ENCODE peak calls at places on chromosomes 2 and 18, in seven cellular contexts. Y is body of pancreas, A is LNCaP clone FGC, I is neural crest cell, R is GM20000, N is B cell, L is GM13977. H is an unnamed sample.

GRCh38 chr2:174873457-174873856 is 109.2 kb upstream of the CHRNA1 start:
- DNase-seq in Y (no peak), A (no peak), I (no peak), R (no peak), N (no peak), L (no peak), H (no peak)

GRCh38 chr18:71942433-71942832 is 601.7 kb downstream of the CBLN2 start:
- DNase-seq in Y (no peak), A (no peak), I (no peak), R (no peak), N (no peak), L (no peak), H (no peak)

GRCh38 chr2:224171226-224171625 is 132.1 kb upstream of the SERPINE2 start:
- DNase-seq in Y (no peak), A (no peak), I (no peak), R (no peak), N (no peak), L (no peak), H (no peak)

GRCh38 chr2:206217743-206218520 is 56.5 kb upstream of the ZDBF2 start:
- DNase-seq in Y (no peak), A (no peak), I (peak; percentile 4), R (no peak), N (no peak), L (no peak), H (no peak)

GRCh38 chr2:65834062-65834461 is 401.7 kb upstream of the SPRED2 start:
- DNase-seq in Y (no peak), A (no peak), I (no peak), R (no peak), N (no peak), L (no peak), H (no peak)

GRCh38 chr2:37532503-37532902 is 138.9 kb downstream of the CDC42EP3 start:
- DNase-seq in Y (no peak), A (no peak), I (no peak), R (no peak), N (no peak), L (no peak), H (no peak)

GRCh38 chr2:18156002-18156401 is 277.5 kb downstream of the KCNS3 start:
- DNase-seq in Y (no peak), A (no peak), I (no peak), R (no peak), N (no peak), L (no peak), H (no peak)

GRCh38 chr2:150903461-150903860 is 358.2 kb downstream of the RBM43 start:
- DNase-seq in Y (no peak), A (no peak), I (no peak), R (no peak), N (no peak), L (no peak), H (no peak)

GRCh38 chr2:10575566-10576300 is 114.0 kb downstream of the NOL10 start:
- DNase-seq in Y (no peak), A (no peak), I (no peak), R (no peak), N (no peak), L (no peak), H (no peak)

GRCh38 chr2:230907361-230908093 is 17.5 kb downstream of the GPR55 start:
- DNase-seq in Y (no peak), A (no peak), I (no peak), R (no peak), N (no peak), L (no peak), H (no peak)

GRCh38 chr18:64082054-64082453 is 66.8 kb downstream of the LINC00305 start:
- DNase-seq in Y (no peak), A (no peak), I (no peak), R (no peak), N (no peak), L (no peak), H (no peak)

GRCh38 chr18:45103319-45104070 is 422.8 kb downstream of the SETBP1 start:
- DNase-seq in Y (no peak), A (no peak), I (no peak), R (no peak), N (no peak), L (no peak), H (no peak)

GRCh38 chr2:15701326-15701907 is 109.7 kb downstream of the DDX1 start:
- DNase-seq in Y (no peak), A (no peak), I (no peak), R (no peak), N (no peak), L (no peak), H (no peak)

GRCh38 chr2:17056236-17056635 is 390.6 kb upstream of the CYRIA start:
- DNase-seq in Y (no peak), A (no peak), I (no peak), R (no peak), N (no peak), L (no peak), H (no peak)

GRCh38 chr2:17057109-17058017 is 391.7 kb upstream of the CYRIA start:
- DNase-seq in Y (no peak), A (no peak), I (no peak), R (no peak), N (no peak), L (no peak), H (no peak)

GRCh38 chr2:17058772-17059402 is 393.3 kb upstream of the CYRIA start:
- DNase-seq in Y (no peak), A (no peak), I (no peak), R (no peak), N (no peak), L (no peak), H (no peak)

GRCh38 chr2:17059452-17059851 is 393.8 kb upstream of the CYRIA start:
- DNase-seq in Y (no peak), A (no peak), I (no peak), R (no peak), N (no peak), L (no peak), H (no peak)
- TF ChIP-seq CTCF in Y (no peak), A (no peak), I (no peak), R (no peak), N (no peak), L (no peak), H (no peak)

GRCh38 chr2:72137498-72138010 is 10.1 kb downstream of the CYP26B1 start:
- DNase-seq in Y (peak; percentile 49), A (no peak), I (peak; percentile 87), R (peak; percentile 88), N (peak; percentile 80), L (peak; percentile 90), H (peak; percentile 73)
- TF ChIP-seq CTCF in Y (peak; percentile 79), A (peak; percentile 82), I (peak; percentile 92), R (peak; percentile 77), N (peak; percentile 77), L (peak; percentile 99), H (peak; percentile 92)

GRCh38 chr2:20411361-20411894 is 35.4 kb upstream of the RHOB start:
- DNase-seq in Y (peak; percentile 91), A (peak; percentile 42), I (peak; percentile 77), R (peak; percentile 72), N (peak; percentile 65), L (peak; percentile 76), H (peak; percentile 89)
- TF ChIP-seq CTCF in Y (peak; percentile 78), A (peak; percentile 91), I (peak; percentile 78), R (peak; percentile 79), N (peak; percentile 80), L (peak; percentile 88), H (peak; percentile 69)

GRCh38 chr18:3424280-3424890 is 25.6 kb upstream of the TGIF1 start:
- DNase-seq in Y (no peak), A (no peak), I (no peak), R (no peak), N (no peak), L (no peak), H (no peak)
- TF ChIP-seq CTCF in Y (no peak), A (no peak), I (no peak), R (no peak), N (no peak), L (no peak), H (no peak)

DNA sequence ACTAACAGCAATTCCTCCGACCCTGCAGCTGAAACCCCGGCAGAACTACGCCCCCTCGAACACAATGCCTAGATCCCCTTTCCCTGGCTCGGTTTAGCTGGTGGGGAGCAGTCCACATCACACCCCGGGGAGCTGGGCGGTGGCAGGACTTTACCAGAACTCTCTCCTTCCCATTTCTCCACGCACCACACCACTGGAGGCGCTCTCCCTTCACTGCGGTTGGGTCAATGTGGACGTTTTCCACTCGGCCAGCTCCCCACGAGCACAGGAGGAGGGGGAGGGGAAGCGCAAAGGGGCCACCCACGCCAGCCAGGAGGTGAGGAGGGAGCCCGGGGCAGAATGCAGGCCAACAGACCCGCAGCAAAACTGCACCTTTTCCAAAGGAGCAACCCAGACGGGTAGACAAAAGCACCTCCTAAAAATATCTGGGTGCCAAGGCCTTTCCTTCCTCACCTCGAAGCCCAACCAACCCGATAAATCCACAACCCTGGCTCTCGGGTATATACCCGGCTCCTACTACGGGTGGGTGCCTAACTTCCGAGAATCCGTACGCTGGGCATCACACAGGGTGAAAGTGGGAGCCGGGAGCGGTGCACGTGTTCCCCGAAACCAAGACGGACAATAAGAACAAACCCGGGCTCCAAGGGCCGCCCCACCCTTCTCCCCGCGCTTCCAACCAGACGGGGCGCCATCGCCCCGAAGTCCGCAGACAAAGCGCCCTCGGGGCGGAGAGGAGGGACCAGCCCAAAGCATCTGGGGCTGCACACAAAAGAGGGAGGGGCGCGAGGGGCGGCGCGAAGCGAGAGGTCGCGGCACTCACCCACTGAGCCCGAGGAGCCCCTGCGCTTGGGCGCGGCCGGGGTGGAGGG is 1.1 kb downstream of the RTN4 start:
- DNase-seq in Y (peak; percentile 88), A (no peak), I (peak; percentile 62), R (peak; percentile 67), N (peak; percentile 46), L (peak; percentile 66), H (peak; percentile 73)
- TF ChIP-seq CTCF in Y (peak; percentile 34), A (peak; percentile 68), I (peak; percentile 69), R (peak; percentile 49), N (peak; percentile 3), L (peak; percentile 60), H (peak; percentile 3)

DNA sequence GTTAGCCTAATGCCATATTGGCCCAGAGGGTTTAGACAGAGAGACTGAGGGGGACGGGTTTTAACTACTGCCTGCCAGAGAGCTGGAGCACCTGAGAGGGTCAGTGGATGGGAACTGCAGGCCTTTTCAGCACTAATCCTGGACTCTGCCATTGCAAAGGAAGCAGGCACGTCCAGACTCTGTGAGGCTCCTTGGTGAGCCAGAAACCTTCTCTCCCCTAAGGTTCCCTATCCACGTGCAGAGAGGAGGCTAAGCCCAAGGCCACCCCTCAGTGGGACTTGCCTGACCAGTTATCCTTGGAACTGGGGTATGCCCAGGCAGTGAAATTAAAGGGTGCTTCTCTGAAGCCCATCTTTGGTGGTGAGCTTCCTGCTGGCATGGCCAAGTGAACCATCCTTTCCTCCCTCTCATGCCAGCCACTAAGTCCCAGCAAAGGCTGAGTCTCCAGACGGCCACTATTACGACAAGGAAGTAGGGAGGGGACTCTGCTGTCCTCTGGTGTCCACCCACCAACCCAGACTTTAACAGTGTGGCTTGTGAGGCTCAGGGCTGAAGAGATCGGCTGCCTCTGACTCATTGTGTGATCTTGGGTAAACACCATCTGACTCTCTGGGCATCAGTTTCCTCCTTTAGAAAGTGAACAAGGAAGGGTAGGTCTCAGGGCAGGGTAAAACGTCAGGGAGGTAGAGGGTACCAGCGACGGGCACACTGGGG is 3.9 kb upstream of the MLPH start:
- DNase-seq in Y (peak; percentile 81), A (no peak), I (no peak), R (no peak), N (no peak), L (no peak), H (no peak)
- TF ChIP-seq CTCF in Y (no peak), A (peak; percentile 21), I (peak; percentile 22), R (no peak), N (no peak), L (no peak), H (no peak)

H was measured in activated CD8-positive, alpha-beta T cell treated with anti-CD3 and anti-CD28 coated beads for 36 hours.